ENCODE peak calls at places on chromosomes 2 and 18, in nine cellular contexts. One of them, this sample, is unnamed.

GRCh38 chr2:216039918-216040317 is 26.6 kb upstream of the MREG start:
- DNase-seq in HCT116: no peak
- DNase-seq in foreskin fibroblast: no peak
- DNase-seq in AG09309: no peak
- DNase-seq in AG10803: no peak
- DNase-seq in Panc1: no peak
- DNase-seq in dorsolateral prefrontal cortex: no peak
- DNase-seq in chondrocyte: no peak
- DNase-seq in B cell: no peak
- DNase-seq in this sample: no peak

GRCh38 chr18:67608909-67609308 is 92.4 kb upstream of the DSEL start:
- DNase-seq in AG09309: no peak
- DNase-seq in B cell: no peak
- DNase-seq in Panc1: no peak
- DNase-seq in dorsolateral prefrontal cortex: no peak
- DNase-seq in HCT116: no peak
- DNase-seq in AG10803: peak
- DNase-seq in chondrocyte: no peak
- DNase-seq in foreskin fibroblast: peak
- DNase-seq in this sample: peak

GRCh38 chr18:37393945-37394609 is 171.5 kb downstream of the CELF4 start:
- DNase-seq in dorsolateral prefrontal cortex: peak
- DNase-seq in B cell: no peak
- DNase-seq in AG10803: peak
- DNase-seq in chondrocyte: no peak
- DNase-seq in foreskin fibroblast: peak
- DNase-seq in AG09309: peak
- DNase-seq in HCT116: no peak
- DNase-seq in Panc1: no peak
- DNase-seq in this sample: peak

GRCh38 chr2:29606105-29606871 is 315.1 kb downstream of the ALK start:
- DNase-seq in AG10803: peak
- DNase-seq in HCT116: no peak
- DNase-seq in foreskin fibroblast: peak
- DNase-seq in B cell: no peak
- DNase-seq in chondrocyte: no peak
- DNase-seq in AG09309: peak
- DNase-seq in dorsolateral prefrontal cortex: no peak
- DNase-seq in Panc1: no peak
- DNase-seq in this sample: peak

GRCh38 chr2:45849491-45850283 is 198.2 kb downstream of the PRKCE start:
- DNase-seq in Panc1: no peak
- DNase-seq in AG10803: peak
- DNase-seq in chondrocyte: no peak
- DNase-seq in HCT116: no peak
- DNase-seq in foreskin fibroblast: peak
- DNase-seq in AG09309: peak
- DNase-seq in dorsolateral prefrontal cortex: no peak
- DNase-seq in B cell: no peak
- DNase-seq in this sample: peak

GRCh38 chr2:160222546-160223281 is 22.6 kb upstream of the ITGB6 start:
- DNase-seq in Panc1: no peak
- DNase-seq in chondrocyte: no peak
- DNase-seq in HCT116: no peak
- DNase-seq in foreskin fibroblast: no peak
- DNase-seq in B cell: no peak
- DNase-seq in AG10803: no peak
- DNase-seq in AG09309: no peak
- DNase-seq in dorsolateral prefrontal cortex: no peak
- DNase-seq in this sample: no peak

GRCh38 chr2:46954951-46955571 is 39.5 kb upstream of the MCFD2 start:
- DNase-seq in HCT116: no peak
- DNase-seq in AG09309: peak
- DNase-seq in AG10803: peak
- DNase-seq in dorsolateral prefrontal cortex: no peak
- DNase-seq in foreskin fibroblast: peak
- DNase-seq in B cell: no peak
- DNase-seq in Panc1: no peak
- DNase-seq in chondrocyte: no peak
- DNase-seq in this sample: peak

GRCh38 chr2:9554841-9555337 is 741 bp downstream of the ADAM17 start:
- DNase-seq in Panc1: no peak
- DNase-seq in AG10803: peak
- DNase-seq in dorsolateral prefrontal cortex: no peak
- DNase-seq in HCT116: no peak
- DNase-seq in B cell: peak
- DNase-seq in AG09309: peak
- DNase-seq in foreskin fibroblast: peak
- DNase-seq in chondrocyte: no peak
- DNase-seq in this sample: peak

GRCh38 chr2:42132066-42132965 is 36.8 kb upstream of the EML4 start:
- DNase-seq in AG09309: peak
- DNase-seq in foreskin fibroblast: peak
- DNase-seq in Panc1: peak
- DNase-seq in dorsolateral prefrontal cortex: no peak
- DNase-seq in AG10803: peak
- DNase-seq in HCT116: no peak
- DNase-seq in chondrocyte: no peak
- DNase-seq in B cell: no peak
- DNase-seq in this sample: peak

GRCh38 chr2:59947220-59947619 is 606.2 kb downstream of the BCL11A start:
- DNase-seq in dorsolateral prefrontal cortex: no peak
- DNase-seq in chondrocyte: no peak
- DNase-seq in AG09309: no peak
- DNase-seq in AG10803: no peak
- DNase-seq in B cell: no peak
- DNase-seq in HCT116: no peak
- DNase-seq in Panc1: no peak
- DNase-seq in foreskin fibroblast: no peak
- DNase-seq in this sample: no peak
- TF ChIP-seq CTCF in dorsolateral prefrontal cortex: no peak
- TF ChIP-seq CTCF in chondrocyte: no peak
- TF ChIP-seq CTCF in AG09309: no peak
- TF ChIP-seq CTCF in AG10803: no peak
- TF ChIP-seq CTCF in B cell: no peak
- TF ChIP-seq CTCF in HCT116: no peak
- TF ChIP-seq CTCF in Panc1: no peak
- TF ChIP-seq CTCF in foreskin fibroblast: no peak
- TF ChIP-seq CTCF in this sample: no peak

GRCh38 chr2:190315273-190315672 is 4.4 kb downstream of the HIBCH start:
- DNase-seq in HCT116: no peak
- DNase-seq in B cell: no peak
- DNase-seq in Panc1: no peak
- DNase-seq in foreskin fibroblast: no peak
- DNase-seq in chondrocyte: no peak
- DNase-seq in dorsolateral prefrontal cortex: no peak
- DNase-seq in AG10803: no peak
- DNase-seq in AG09309: no peak
- DNase-seq in this sample: no peak

GRCh38 chr2:190318514-190318913 is 1.1 kb downstream of the HIBCH start:
- DNase-seq in B cell: no peak
- DNase-seq in dorsolateral prefrontal cortex: no peak
- DNase-seq in chondrocyte: no peak
- DNase-seq in Panc1: no peak
- DNase-seq in AG10803: no peak
- DNase-seq in foreskin fibroblast: no peak
- DNase-seq in AG09309: no peak
- DNase-seq in HCT116: no peak
- DNase-seq in this sample: no peak

GRCh38 chr2:190320696-190321095 is 1.1 kb upstream of the HIBCH start:
- DNase-seq in Panc1: no peak
- DNase-seq in dorsolateral prefrontal cortex: no peak
- DNase-seq in chondrocyte: no peak
- DNase-seq in AG09309: no peak
- DNase-seq in AG10803: no peak
- DNase-seq in HCT116: no peak
- DNase-seq in B cell: no peak
- DNase-seq in foreskin fibroblast: no peak
- DNase-seq in this sample: no peak

GRCh38 chr2:190318931-190319556 is 582 bp downstream of the HIBCH start:
- DNase-seq in foreskin fibroblast: peak
- DNase-seq in AG10803: peak
- DNase-seq in Panc1: no peak
- DNase-seq in HCT116: no peak
- DNase-seq in dorsolateral prefrontal cortex: peak
- DNase-seq in B cell: peak
- DNase-seq in chondrocyte: no peak
- DNase-seq in AG09309: no peak
- DNase-seq in this sample: no peak

GRCh38 chr2:190319557-190320498 is at the start of gene HIBCH:
- DNase-seq in Panc1: peak
- DNase-seq in B cell: peak
- DNase-seq in AG10803: peak
- DNase-seq in dorsolateral prefrontal cortex: peak
- DNase-seq in chondrocyte: peak
- DNase-seq in foreskin fibroblast: peak
- DNase-seq in AG09309: peak
- DNase-seq in HCT116: peak
- DNase-seq in this sample: peak
- TF ChIP-seq CTCF in Panc1: peak
- TF ChIP-seq CTCF in B cell: peak
- TF ChIP-seq CTCF in AG10803: peak
- TF ChIP-seq CTCF in dorsolateral prefrontal cortex: peak
- TF ChIP-seq CTCF in chondrocyte: peak
- TF ChIP-seq CTCF in foreskin fibroblast: peak
- TF ChIP-seq CTCF in AG09309: peak
- TF ChIP-seq CTCF in HCT116: peak
- TF ChIP-seq CTCF in this sample: peak

GRCh38 chr18:59222341-59222740 is 2.4 kb downstream of the GRP start:
- DNase-seq in Panc1: no peak
- DNase-seq in AG10803: no peak
- DNase-seq in B cell: no peak
- DNase-seq in foreskin fibroblast: no peak
- DNase-seq in AG09309: no peak
- DNase-seq in dorsolateral prefrontal cortex: no peak
- DNase-seq in chondrocyte: no peak
- DNase-seq in HCT116: no peak
- DNase-seq in this sample: no peak
- TF ChIP-seq CTCF in Panc1: no peak
- TF ChIP-seq CTCF in AG10803: no peak
- TF ChIP-seq CTCF in B cell: no peak
- TF ChIP-seq CTCF in foreskin fibroblast: no peak
- TF ChIP-seq CTCF in AG09309: no peak
- TF ChIP-seq CTCF in dorsolateral prefrontal cortex: no peak
- TF ChIP-seq CTCF in chondrocyte: no peak
- TF ChIP-seq CTCF in HCT116: no peak
- TF ChIP-seq CTCF in this sample: no peak

DNA sequence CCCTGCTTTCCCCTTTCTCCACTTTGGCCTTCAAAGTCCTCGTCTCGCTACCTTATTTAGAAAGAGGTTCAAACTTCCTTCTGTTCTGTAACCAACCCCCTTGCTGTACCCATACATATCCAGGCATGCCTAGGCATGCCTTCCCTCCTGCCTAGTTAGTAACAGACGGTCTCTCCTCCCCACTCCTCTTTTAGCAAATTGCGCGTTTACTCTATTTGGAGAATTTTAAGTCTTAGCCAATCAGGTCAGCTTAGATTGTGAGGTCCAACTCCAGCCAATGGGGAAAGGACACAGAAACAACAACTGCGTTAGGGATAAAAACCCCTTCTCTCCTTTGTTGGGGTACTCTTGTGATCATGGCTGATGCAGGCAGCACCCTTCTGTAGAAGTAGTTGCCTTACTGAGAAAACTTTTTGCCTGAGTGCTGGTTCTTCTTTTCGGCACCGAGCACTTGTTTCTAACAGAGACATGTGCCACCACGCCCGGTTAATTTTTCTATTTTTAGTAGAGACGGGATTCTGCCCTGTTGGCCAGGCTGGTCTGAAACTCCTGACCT is 85.9 kb upstream of the FOXI3 start:
- DNase-seq in B cell: no peak
- DNase-seq in HCT116: no peak
- DNase-seq in AG09309: no peak
- DNase-seq in AG10803: no peak
- DNase-seq in dorsolateral prefrontal cortex: no peak
- DNase-seq in Panc1: no peak
- DNase-seq in chondrocyte: no peak
- DNase-seq in foreskin fibroblast: no peak
- DNase-seq in this sample: no peak
- TF ChIP-seq CTCF in B cell: no peak
- TF ChIP-seq CTCF in HCT116: no peak
- TF ChIP-seq CTCF in AG09309: no peak
- TF ChIP-seq CTCF in AG10803: no peak
- TF ChIP-seq CTCF in dorsolateral prefrontal cortex: no peak
- TF ChIP-seq CTCF in Panc1: no peak
- TF ChIP-seq CTCF in chondrocyte: no peak
- TF ChIP-seq CTCF in foreskin fibroblast: no peak
- TF ChIP-seq CTCF in this sample: no peak

GRCh38 chr2:231189171-231189530 is 9.3 kb upstream of the ARMC9 start:
- DNase-seq in AG09309: no peak
- DNase-seq in HCT116: no peak
- DNase-seq in foreskin fibroblast: no peak
- DNase-seq in Panc1: no peak
- DNase-seq in dorsolateral prefrontal cortex: no peak
- DNase-seq in B cell: no peak
- DNase-seq in AG10803: no peak
- DNase-seq in chondrocyte: no peak
- DNase-seq in this sample: no peak

GRCh38 chr2:231189571-231190495 is 8.6 kb upstream of the ARMC9 start:
- DNase-seq in B cell: no peak
- DNase-seq in AG10803: peak
- DNase-seq in HCT116: no peak
- DNase-seq in chondrocyte: no peak
- DNase-seq in Panc1: no peak
- DNase-seq in AG09309: no peak
- DNase-seq in foreskin fibroblast: peak
- DNase-seq in dorsolateral prefrontal cortex: peak
- DNase-seq in this sample: no peak

GRCh38 chr2:231191896-231192872 is 6.2 kb upstream of the ARMC9 start:
- DNase-seq in Panc1: no peak
- DNase-seq in AG09309: peak
- DNase-seq in chondrocyte: no peak
- DNase-seq in B cell: no peak
- DNase-seq in dorsolateral prefrontal cortex: no peak
- DNase-seq in foreskin fibroblast: peak
- DNase-seq in AG10803: peak
- DNase-seq in HCT116: no peak
- DNase-seq in this sample: peak

GRCh38 chr2:231188506-231189170 is 9.8 kb upstream of the ARMC9 start:
- DNase-seq in chondrocyte: no peak
- DNase-seq in foreskin fibroblast: no peak
- DNase-seq in dorsolateral prefrontal cortex: no peak
- DNase-seq in AG10803: no peak
- DNase-seq in B cell: no peak
- DNase-seq in AG09309: no peak
- DNase-seq in Panc1: no peak
- DNase-seq in HCT116: no peak
- DNase-seq in this sample: no peak

GRCh38 chr2:231190531-231191197 is 7.8 kb upstream of the ARMC9 start:
- DNase-seq in AG10803: peak
- DNase-seq in Panc1: no peak
- DNase-seq in HCT116: no peak
- DNase-seq in AG09309: no peak
- DNase-seq in B cell: no peak
- DNase-seq in dorsolateral prefrontal cortex: peak
- DNase-seq in chondrocyte: no peak
- DNase-seq in foreskin fibroblast: peak
- DNase-seq in this sample: no peak
- TF ChIP-seq CTCF in AG10803: no peak
- TF ChIP-seq CTCF in Panc1: no peak
- TF ChIP-seq CTCF in HCT116: no peak
- TF ChIP-seq CTCF in AG09309: no peak
- TF ChIP-seq CTCF in B cell: no peak
- TF ChIP-seq CTCF in dorsolateral prefrontal cortex: no peak
- TF ChIP-seq CTCF in chondrocyte: peak
- TF ChIP-seq CTCF in foreskin fibroblast: no peak
- TF ChIP-seq CTCF in this sample: no peak

This sample was measured in MCF 10A.